ENCODE peak calls at places on chromosomes 7 and 10, in nine cellular contexts. One of them, this sample, is unnamed.
A peak's percentile ranks its signal among the peaks of the same experiment; 100 is the strongest.

GRCh38 chr7:120436487-120437060 is 163.6 kb downstream of the KCND2 start:
- DNase-seq in IMR-90: no peak
- DNase-seq in upper lobe of right lung: no peak
- DNase-seq in HCT116: no peak
- DNase-seq in choroid plexus epithelial cell: no peak
- DNase-seq in dorsolateral prefrontal cortex: peak; percentile 83
- DNase-seq in GM12865: no peak
- DNase-seq in esophagus muscularis mucosa: no peak
- DNase-seq in ovary: no peak
- DNase-seq in this sample: no peak

GRCh38 chr7:129773871-129774270 is 162.4 kb downstream of the NRF1 start:
- DNase-seq in IMR-90: no peak
- DNase-seq in upper lobe of right lung: no peak
- DNase-seq in HCT116: no peak
- DNase-seq in choroid plexus epithelial cell: no peak
- DNase-seq in dorsolateral prefrontal cortex: no peak
- DNase-seq in GM12865: no peak
- DNase-seq in esophagus muscularis mucosa: no peak
- DNase-seq in ovary: no peak
- DNase-seq in this sample: no peak

GRCh38 chr7:91191771-91192170 is 72.5 kb upstream of the FZD1 start:
- DNase-seq in IMR-90: no peak
- DNase-seq in upper lobe of right lung: no peak
- DNase-seq in HCT116: no peak
- DNase-seq in choroid plexus epithelial cell: no peak
- DNase-seq in dorsolateral prefrontal cortex: no peak
- DNase-seq in GM12865: no peak
- DNase-seq in esophagus muscularis mucosa: no peak
- DNase-seq in ovary: no peak
- DNase-seq in this sample: peak; percentile 17

GRCh38 chr7:24828871-24829661 is 71.8 kb upstream of the GSDME start:
- DNase-seq in IMR-90: no peak
- DNase-seq in upper lobe of right lung: no peak
- DNase-seq in HCT116: no peak
- DNase-seq in choroid plexus epithelial cell: peak; percentile 75
- DNase-seq in dorsolateral prefrontal cortex: no peak
- DNase-seq in GM12865: no peak
- DNase-seq in esophagus muscularis mucosa: no peak
- DNase-seq in ovary: no peak
- DNase-seq in this sample: peak; percentile 28

GRCh38 chr7:20083781-20084180 is 133.4 kb downstream of the MACC1 start:
- DNase-seq in IMR-90: peak; percentile 3
- DNase-seq in upper lobe of right lung: no peak
- DNase-seq in HCT116: no peak
- DNase-seq in choroid plexus epithelial cell: peak; percentile 59
- DNase-seq in dorsolateral prefrontal cortex: no peak
- DNase-seq in GM12865: peak; percentile 10
- DNase-seq in esophagus muscularis mucosa: no peak
- DNase-seq in ovary: no peak
- DNase-seq in this sample: peak; percentile 63

GRCh38 chr7:116534790-116535189 is 10.0 kb downstream of the CAV1 start:
- DNase-seq in IMR-90: no peak
- DNase-seq in upper lobe of right lung: no peak
- DNase-seq in HCT116: no peak
- DNase-seq in choroid plexus epithelial cell: no peak
- DNase-seq in dorsolateral prefrontal cortex: no peak
- DNase-seq in GM12865: no peak
- DNase-seq in esophagus muscularis mucosa: no peak
- DNase-seq in ovary: no peak
- DNase-seq in this sample: no peak

GRCh38 chr10:31419394-31420063 is 100.5 kb downstream of the ZEB1 start:
- DNase-seq in IMR-90: peak; percentile 55
- DNase-seq in upper lobe of right lung: no peak
- DNase-seq in HCT116: no peak
- DNase-seq in choroid plexus epithelial cell: peak; percentile 30
- DNase-seq in dorsolateral prefrontal cortex: no peak
- DNase-seq in GM12865: no peak
- DNase-seq in esophagus muscularis mucosa: no peak
- DNase-seq in ovary: no peak
- DNase-seq in this sample: peak; percentile 64

GRCh38 chr7:142196066-142196840 is 61.6 kb downstream of the PRSS58 start:
- DNase-seq in IMR-90: no peak
- DNase-seq in upper lobe of right lung: no peak
- DNase-seq in HCT116: no peak
- DNase-seq in choroid plexus epithelial cell: no peak
- DNase-seq in dorsolateral prefrontal cortex: no peak
- DNase-seq in GM12865: no peak
- DNase-seq in esophagus muscularis mucosa: no peak
- DNase-seq in ovary: no peak
- DNase-seq in this sample: no peak

GRCh38 chr7:87110778-87111177 is 41.5 kb upstream of the DMTF1 start:
- DNase-seq in IMR-90: peak; percentile 65
- DNase-seq in upper lobe of right lung: no peak
- DNase-seq in HCT116: no peak
- DNase-seq in choroid plexus epithelial cell: peak; percentile 54
- DNase-seq in dorsolateral prefrontal cortex: no peak
- DNase-seq in GM12865: no peak
- DNase-seq in esophagus muscularis mucosa: no peak
- DNase-seq in ovary: no peak
- DNase-seq in this sample: peak; percentile 56

GRCh38 chr10:89522463-89522862 is 12.9 kb downstream of the SLC16A12 start:
- DNase-seq in IMR-90: peak; percentile 53
- DNase-seq in upper lobe of right lung: no peak
- DNase-seq in HCT116: no peak
- DNase-seq in choroid plexus epithelial cell: peak; percentile 71
- DNase-seq in dorsolateral prefrontal cortex: no peak
- DNase-seq in GM12865: no peak
- DNase-seq in esophagus muscularis mucosa: no peak
- DNase-seq in ovary: no peak
- DNase-seq in this sample: peak; percentile 37

GRCh38 chr7:157335256-157335655 is 1.5 kb upstream of the DNAJB6 start:
- DNase-seq in IMR-90: no peak
- DNase-seq in upper lobe of right lung: no peak
- DNase-seq in HCT116: no peak
- DNase-seq in choroid plexus epithelial cell: no peak
- DNase-seq in dorsolateral prefrontal cortex: no peak
- DNase-seq in GM12865: no peak
- DNase-seq in esophagus muscularis mucosa: no peak
- DNase-seq in ovary: no peak
- DNase-seq in this sample: no peak

GRCh38 chr7:111801277-111801676 is 239.0 kb upstream of the IMMP2L start:
- DNase-seq in IMR-90: no peak
- DNase-seq in upper lobe of right lung: no peak
- DNase-seq in HCT116: no peak
- DNase-seq in choroid plexus epithelial cell: no peak
- DNase-seq in dorsolateral prefrontal cortex: no peak
- DNase-seq in GM12865: no peak
- DNase-seq in esophagus muscularis mucosa: no peak
- DNase-seq in ovary: no peak
- DNase-seq in this sample: peak; percentile 12

GRCh38 chr7:99504603-99505323 is at the start of gene ZKSCAN5:
- DNase-seq in IMR-90: peak; percentile 96
- DNase-seq in upper lobe of right lung: peak; percentile 99
- DNase-seq in HCT116: peak; percentile 94
- DNase-seq in choroid plexus epithelial cell: peak; percentile 98
- DNase-seq in dorsolateral prefrontal cortex: peak; percentile 99
- DNase-seq in GM12865: peak; percentile 97
- DNase-seq in esophagus muscularis mucosa: peak; percentile 100
- DNase-seq in ovary: peak; percentile 98
- DNase-seq in this sample: peak; percentile 98

GRCh38 chr7:106022193-106022821 is 59.2 kb downstream of the CDHR3 start:
- DNase-seq in IMR-90: no peak
- DNase-seq in upper lobe of right lung: no peak
- DNase-seq in HCT116: no peak
- DNase-seq in choroid plexus epithelial cell: peak; percentile 18
- DNase-seq in dorsolateral prefrontal cortex: no peak
- DNase-seq in GM12865: peak; percentile 81
- DNase-seq in esophagus muscularis mucosa: no peak
- DNase-seq in ovary: no peak
- DNase-seq in this sample: no peak

GRCh38 chr10:78588194-78588811 is 480.5 kb upstream of the ZMIZ1 start:
- DNase-seq in IMR-90: peak; percentile 87
- DNase-seq in upper lobe of right lung: no peak
- DNase-seq in HCT116: no peak
- DNase-seq in choroid plexus epithelial cell: peak; percentile 7
- DNase-seq in dorsolateral prefrontal cortex: no peak
- DNase-seq in GM12865: no peak
- DNase-seq in esophagus muscularis mucosa: no peak
- DNase-seq in ovary: peak; percentile 36
- DNase-seq in this sample: peak; percentile 95

GRCh38 chr7:51430480-51431086 is 114.0 kb upstream of the COBL start:
- DNase-seq in IMR-90: peak; percentile 12
- DNase-seq in upper lobe of right lung: no peak
- DNase-seq in HCT116: peak; percentile 34
- DNase-seq in choroid plexus epithelial cell: peak; percentile 46
- DNase-seq in dorsolateral prefrontal cortex: peak; percentile 51
- DNase-seq in GM12865: peak; percentile 48
- DNase-seq in esophagus muscularis mucosa: no peak
- DNase-seq in ovary: no peak
- DNase-seq in this sample: peak; percentile 38

GRCh38 chr7:120775703-120776265 is 82.2 kb downstream of the TSPAN12 start:
- DNase-seq in IMR-90: no peak
- DNase-seq in upper lobe of right lung: no peak
- DNase-seq in HCT116: no peak
- DNase-seq in choroid plexus epithelial cell: no peak
- DNase-seq in dorsolateral prefrontal cortex: no peak
- DNase-seq in GM12865: no peak
- DNase-seq in esophagus muscularis mucosa: no peak
- DNase-seq in ovary: no peak
- DNase-seq in this sample: no peak

GRCh38 chr7:146788008-146788407 is 671.4 kb downstream of the CNTNAP2 start:
- DNase-seq in IMR-90: no peak
- DNase-seq in upper lobe of right lung: no peak
- DNase-seq in HCT116: no peak
- DNase-seq in choroid plexus epithelial cell: no peak
- DNase-seq in dorsolateral prefrontal cortex: no peak
- DNase-seq in GM12865: no peak
- DNase-seq in esophagus muscularis mucosa: no peak
- DNase-seq in ovary: no peak
- DNase-seq in this sample: no peak

DNA sequence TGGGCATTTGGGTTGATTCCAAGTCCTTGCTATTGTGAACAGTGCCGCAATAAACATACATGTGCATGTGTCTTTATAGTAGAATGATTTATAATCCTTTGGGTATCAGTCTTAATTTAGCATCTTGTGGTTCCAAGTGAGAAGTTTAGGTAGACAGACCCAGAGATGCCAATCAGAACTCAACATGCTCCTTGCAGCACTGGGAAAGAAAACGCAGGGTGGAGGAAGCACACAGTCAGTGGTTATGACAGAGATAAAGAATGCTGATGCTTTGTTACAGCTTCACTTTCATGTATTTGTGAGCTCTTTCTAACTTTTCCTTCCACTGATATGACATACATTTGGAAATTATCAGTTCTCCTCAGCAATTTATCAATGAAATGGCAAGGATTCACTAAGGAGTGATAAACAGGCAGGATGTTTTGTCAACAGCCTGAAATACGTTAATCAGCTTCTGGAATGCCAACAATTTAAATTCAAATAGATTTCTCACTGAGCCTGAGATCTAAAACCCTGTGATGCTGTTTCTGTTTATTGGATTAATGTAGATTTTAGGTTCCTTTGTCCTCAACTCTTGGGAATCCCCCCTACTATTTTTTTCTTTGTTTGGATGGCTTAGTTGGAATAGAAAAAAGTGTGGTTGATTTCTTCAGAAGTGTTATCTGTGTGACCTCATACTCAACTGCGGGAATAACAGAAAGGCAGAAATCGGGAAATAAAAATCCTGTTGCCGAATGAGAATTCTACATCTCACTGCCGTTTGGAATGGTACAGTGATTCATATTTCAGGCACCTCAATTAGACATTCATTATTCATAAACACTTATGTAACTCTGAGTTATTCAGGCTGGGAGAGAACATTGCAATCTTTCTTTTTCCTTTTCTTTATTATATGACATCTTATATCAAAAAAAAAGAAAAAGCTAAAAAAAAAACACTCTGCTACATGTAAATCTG is 675.0 kb downstream of the CNTNAP2 start:
- DNase-seq in IMR-90: no peak
- DNase-seq in upper lobe of right lung: no peak
- DNase-seq in HCT116: no peak
- DNase-seq in choroid plexus epithelial cell: peak; percentile 42
- DNase-seq in dorsolateral prefrontal cortex: no peak
- DNase-seq in GM12865: no peak
- DNase-seq in esophagus muscularis mucosa: no peak
- DNase-seq in ovary: no peak
- DNase-seq in this sample: peak; percentile 4
- H3K4me3 ChIP-seq in IMR-90: no peak overlapping the region
- H3K4me3 ChIP-seq in upper lobe of right lung: no peak overlapping the region
- H3K4me3 ChIP-seq in HCT116: no peak overlapping the region
- H3K4me3 ChIP-seq in choroid plexus epithelial cell: no peak overlapping the region
- H3K4me3 ChIP-seq in dorsolateral prefrontal cortex: peak overlapping the region; percentile 26
- H3K4me3 ChIP-seq in GM12865: no peak overlapping the region
- H3K4me3 ChIP-seq in esophagus muscularis mucosa: no peak overlapping the region
- H3K4me3 ChIP-seq in ovary: no peak overlapping the region
- H3K4me3 ChIP-seq in this sample: no peak overlapping the region

DNA sequence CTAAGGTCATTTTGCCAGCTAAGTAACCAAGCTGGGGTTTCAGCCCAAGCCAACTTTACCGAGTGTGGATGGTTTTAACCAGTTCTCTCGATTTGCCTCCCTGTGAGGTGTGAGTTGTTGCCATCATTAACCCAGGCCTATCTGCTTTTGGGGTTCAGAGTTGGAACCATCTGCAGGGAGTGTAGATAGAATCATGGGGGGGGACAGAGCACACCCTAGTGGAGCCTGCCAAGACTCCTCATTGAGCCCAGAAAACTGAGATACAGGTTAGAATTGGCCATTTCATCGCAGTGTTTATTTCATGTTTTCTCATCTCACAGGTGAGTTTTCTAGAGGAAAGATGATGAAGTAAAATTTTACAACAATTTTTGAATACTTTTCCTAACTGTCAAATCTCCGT is 133.6 kb downstream of the SDK1 start:
- DNase-seq in IMR-90: no peak
- DNase-seq in upper lobe of right lung: no peak
- DNase-seq in HCT116: no peak
- DNase-seq in choroid plexus epithelial cell: no peak
- DNase-seq in dorsolateral prefrontal cortex: no peak
- DNase-seq in GM12865: no peak
- DNase-seq in esophagus muscularis mucosa: no peak
- DNase-seq in ovary: no peak
- DNase-seq in this sample: no peak
- TF ChIP-seq CTCF in IMR-90: no peak
- TF ChIP-seq CTCF in upper lobe of right lung: no peak
- TF ChIP-seq CTCF in HCT116: no peak
- TF ChIP-seq CTCF in choroid plexus epithelial cell: no peak
- TF ChIP-seq CTCF in dorsolateral prefrontal cortex: no peak
- TF ChIP-seq CTCF in GM12865: no peak
- TF ChIP-seq CTCF in esophagus muscularis mucosa: no peak
- TF ChIP-seq CTCF in ovary: no peak
- TF ChIP-seq CTCF in this sample: no peak

GRCh38 chr7:13991791-13992620 is 2.5 kb upstream of the ETV1 start:
- DNase-seq in IMR-90: no peak
- DNase-seq in upper lobe of right lung: no peak
- DNase-seq in HCT116: no peak
- DNase-seq in choroid plexus epithelial cell: no peak
- DNase-seq in dorsolateral prefrontal cortex: no peak
- DNase-seq in GM12865: no peak
- DNase-seq in esophagus muscularis mucosa: no peak
- DNase-seq in ovary: no peak
- DNase-seq in this sample: no peak
- H3K4me3 ChIP-seq in IMR-90: peak overlapping the region; percentile 40
- H3K4me3 ChIP-seq in upper lobe of right lung: peak overlapping the region; percentile 62
- H3K4me3 ChIP-seq in HCT116: no peak overlapping the region
- H3K4me3 ChIP-seq in choroid plexus epithelial cell: peak overlapping the region; percentile 55
- H3K4me3 ChIP-seq in dorsolateral prefrontal cortex: peak overlapping the region; percentile 76
- H3K4me3 ChIP-seq in GM12865: peak overlapping the region; percentile 58
- H3K4me3 ChIP-seq in esophagus muscularis mucosa: peak overlapping the region; percentile 69
- H3K4me3 ChIP-seq in ovary: peak overlapping the region; percentile 67
- H3K4me3 ChIP-seq in this sample: peak overlapping the region; percentile 42

GRCh38 chr7:149414171-149414570 is 46.7 kb downstream of the ZNF777 start:
- DNase-seq in IMR-90: no peak
- DNase-seq in upper lobe of right lung: no peak
- DNase-seq in HCT116: no peak
- DNase-seq in choroid plexus epithelial cell: no peak
- DNase-seq in dorsolateral prefrontal cortex: no peak
- DNase-seq in GM12865: no peak
- DNase-seq in esophagus muscularis mucosa: no peak
- DNase-seq in ovary: no peak
- DNase-seq in this sample: no peak
- TF ChIP-seq CTCF in IMR-90: no peak
- TF ChIP-seq CTCF in upper lobe of right lung: no peak
- TF ChIP-seq CTCF in HCT116: no peak
- TF ChIP-seq CTCF in choroid plexus epithelial cell: no peak
- TF ChIP-seq CTCF in dorsolateral prefrontal cortex: no peak
- TF ChIP-seq CTCF in GM12865: no peak
- TF ChIP-seq CTCF in esophagus muscularis mucosa: no peak
- TF ChIP-seq CTCF in ovary: no peak
- TF ChIP-seq CTCF in this sample: no peak